ENCODE peak calls at places on chromosomes 3 and 15, in four cellular contexts. J is WTC11, V is K562, C is HepG2. G is an unnamed sample.
A peak's percentile ranks its signal among the peaks of the same experiment; 100 is the strongest.

GRCh38 chr3:184335291-184335660 is 2.1 kb upstream of the FAM131A start:
- DNase-seq in V (no peak), C (no peak), J (no peak), G (peak; percentile 38)

GRCh38 chr3:69822501-69822900 is 83.2 kb downstream of the MITF start:
- DNase-seq in J (no peak), V (no peak), C (no peak), G (no peak)

GRCh38 chr3:100880072-100880471 is 113.1 kb downstream of the ABI3BP start:
- DNase-seq in C (no peak), J (no peak), V (no peak), G (no peak)

GRCh38 chr15:76996526-76997401 is 1.8 kb downstream of the PSTPIP1 start:
- DNase-seq in V (no peak), C (no peak), J (no peak), G (no peak)

GRCh38 chr15:85401108-85401765 is 20.8 kb downstream of the AKAP13 start:
- DNase-seq in J (no peak), C (no peak), V (no peak), G (no peak)

GRCh38 chr3:98482717-98483482 is 14.6 kb upstream of the OR5K2 start:
- DNase-seq in V (no peak), J (no peak), C (no peak), G (no peak)

GRCh38 chr3:34008191-34008590 is 209.8 kb downstream of the PDCD6IP start:
- DNase-seq in V (no peak), C (no peak), J (no peak), G (no peak)

GRCh38 chr15:41994171-41994650 is 21.9 kb upstream of the EHD4 start:
- DNase-seq in J (no peak), V (no peak), C (no peak), G (no peak)

GRCh38 chr3:143469159-143469558 is 349.6 kb downstream of the CHST2 start:
- DNase-seq in C (no peak), J (no peak), V (no peak), G (no peak)

GRCh38 chr3:17742092-17742836 is at the start of gene TBC1D5:
- DNase-seq in V (peak; percentile 84), C (peak; percentile 94), J (peak; percentile 94), G (peak; percentile 98)

GRCh38 chr3:69925506-69925905 is 74.0 kb upstream of the SAMMSON start:
- DNase-seq in C (no peak), J (no peak), V (no peak), G (no peak)

GRCh38 chr15:69225355-69226027 is 65.1 kb downstream of the GLCE start:
- DNase-seq in J (no peak), C (peak; percentile 49), V (peak; percentile 9), G (peak; percentile 55)

GRCh38 chr3:187015903-187016638 is 85.7 kb downstream of the ST6GAL1 start:
- DNase-seq in J (no peak), V (no peak), C (no peak), G (no peak)

GRCh38 chr3:120350431-120350941 is 1.3 kb upstream of the LRRC58 start:
- DNase-seq in J (no peak), V (peak; percentile 32), C (peak; percentile 50), G (peak; percentile 33)

GRCh38 chr3:8371955-8372600 is 129.5 kb upstream of the LMCD1 start:
- DNase-seq in C (peak; percentile 27), J (no peak), V (no peak), G (no peak)

GRCh38 chr3:18424213-18424861 is 802 bp downstream of the SATB1 start:
- DNase-seq in V (no peak), C (no peak), J (peak; percentile 27), G (no peak)

GRCh38 chr15:92377083-92377789 is 16.4 kb upstream of the ST8SIA2 start:
- DNase-seq in V (peak; percentile 16), J (no peak), C (no peak), G (no peak)

GRCh38 chr3:40104441-40104840 is 205.1 kb upstream of the EIF1B start:
- DNase-seq in J (no peak), C (no peak), V (no peak), G (no peak)

GRCh38 chr3:149511040-149511626 is 36.6 kb downstream of the TM4SF4 start:
- DNase-seq in J (no peak), V (no peak), C (no peak), G (no peak)

GRCh38 chr15:82575335-82575734 is 35.1 kb upstream of the RPS17 start:
- DNase-seq in V (no peak), J (no peak), C (no peak), G (no peak)

GRCh38 chr3:140563206-140563605 is 114.7 kb upstream of the TRIM42 start:
- DNase-seq in V (no peak), J (no peak), C (no peak), G (no peak)

GRCh38 chr15:23897576-23897975 is 210.5 kb upstream of the NDN start:
- DNase-seq in J (peak; percentile 15), V (no peak), C (no peak), G (no peak)

GRCh38 chr3:143654906-143655305 is 193.4 kb downstream of the SLC9A9 start:
- DNase-seq in J (no peak), C (no peak), V (no peak), G (no peak)

GRCh38 chr15:83062768-83063180 is 4.3 kb downstream of the BTBD1 start:
- DNase-seq in J (no peak), V (no peak), C (no peak), G (no peak)

GRCh38 chr3:137616019-137616418 is 148.1 kb upstream of the SOX14 start:
- DNase-seq in J (no peak), V (no peak), C (no peak), G (no peak)

GRCh38 chr3:55567615-55568014 is 80.5 kb upstream of the WNT5A start:
- DNase-seq in J (no peak), C (no peak), V (no peak), G (no peak)
- TF ChIP-seq USF2 in J (no peak), C (no peak), V (no peak), G (no peak)

DNA sequence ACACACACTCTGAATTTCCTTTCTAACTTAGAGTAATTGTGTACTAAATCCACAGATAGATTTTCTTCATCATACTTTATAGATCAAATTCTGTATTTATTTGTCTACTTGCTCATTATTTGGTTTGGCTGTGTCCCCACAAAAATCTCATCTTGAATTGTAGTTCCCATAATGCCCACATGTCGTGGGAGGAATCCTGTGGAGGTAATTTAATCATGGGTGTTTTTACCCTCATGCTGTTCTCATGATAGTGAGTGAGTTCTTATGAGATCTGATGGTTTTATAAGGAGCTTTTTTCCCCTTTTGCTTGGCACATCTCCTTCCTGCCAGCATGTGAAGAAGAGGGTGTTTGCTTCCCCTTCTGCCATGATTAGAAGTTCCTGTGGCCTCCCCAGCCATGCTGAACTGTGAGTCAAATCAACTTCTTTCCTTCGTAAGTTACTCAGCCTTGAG is 198.3 kb upstream of the TGFBR2 start:
- DNase-seq in V (no peak), C (no peak), J (no peak), G (no peak)
- TF ChIP-seq HMGXB4 in V (no peak), C (no peak), J (no peak), G (no peak)

GRCh38 chr3:194928831-194929594 is 243.3 kb downstream of the FAM43A start:
- DNase-seq in J (peak; percentile 82), V (peak; percentile 54), C (no peak), G (peak; percentile 7)

GRCh38 chr3:194933465-194933864 is 247.8 kb downstream of the FAM43A start:
- DNase-seq in V (no peak), C (no peak), J (no peak), G (no peak)

GRCh38 chr3:194928183-194928736 is 242.6 kb downstream of the FAM43A start:
- DNase-seq in J (no peak), V (no peak), C (no peak), G (no peak)

GRCh38 chr3:194931366-194931765 is 245.7 kb downstream of the FAM43A start:
- DNase-seq in V (no peak), J (no peak), C (no peak), G (no peak)

DNA sequence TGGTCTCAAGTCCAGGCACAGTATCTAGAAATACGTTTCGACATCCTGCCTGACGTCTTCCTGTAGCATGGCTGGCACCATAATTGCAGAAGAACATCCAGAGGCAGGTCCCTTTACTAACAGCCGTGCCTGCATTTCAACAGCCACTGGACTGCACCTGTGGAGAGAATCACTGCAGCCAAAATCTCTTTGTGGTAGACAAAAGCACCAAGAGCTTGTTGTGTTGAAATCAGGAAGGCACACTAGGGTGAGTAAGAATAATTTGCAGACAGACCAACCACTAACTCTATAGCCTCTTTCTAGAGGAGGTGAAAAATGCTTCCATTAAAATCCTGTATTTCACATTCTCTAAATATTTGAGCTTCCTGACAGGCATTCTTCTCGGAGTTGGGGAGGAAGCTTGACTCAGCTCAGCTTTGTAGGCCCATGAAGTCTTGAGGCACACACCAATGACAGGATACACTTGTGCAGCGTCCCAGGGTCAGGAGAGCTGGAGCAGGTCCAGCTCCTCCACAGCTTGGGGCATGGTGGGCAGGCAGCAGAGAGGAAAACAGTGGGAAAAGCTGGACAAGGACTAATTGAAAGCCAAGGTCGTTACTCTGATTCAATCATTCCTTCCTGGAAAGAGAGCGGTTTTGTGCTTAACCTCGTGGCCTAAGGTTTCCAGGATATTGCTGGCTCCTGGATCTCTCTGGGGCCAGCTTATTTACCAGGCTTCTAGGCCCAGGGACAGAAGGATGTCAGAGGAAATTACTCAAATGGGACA is 244.9 kb downstream of the FAM43A start:
- DNase-seq in C (peak; percentile 31), J (no peak), V (no peak), G (no peak)
- TF ChIP-seq USF2 in C (no peak), J (no peak), V (no peak), G (no peak)

GRCh38 chr15:96332854-96333193 is 2.3 kb downstream of the NR2F2 start:
- DNase-seq in C (no peak), V (no peak), J (no peak), G (no peak)

GRCh38 chr15:96334705-96335428 is 4.4 kb downstream of the NR2F2 start:
- DNase-seq in J (no peak), C (no peak), V (no peak), G (no peak)

GRCh38 chr15:96331942-96332853 is 1.7 kb downstream of the NR2F2 start:
- DNase-seq in J (peak; percentile 53), V (no peak), C (no peak), G (peak; percentile 79)

GRCh38 chr15:96334017-96334704 is 3.7 kb downstream of the NR2F2 start:
- DNase-seq in V (no peak), C (no peak), J (peak; percentile 32), G (no peak)

GRCh38 chr15:96333194-96334016 is 2.9 kb downstream of the NR2F2 start:
- DNase-seq in V (peak; percentile 38), J (peak; percentile 72), C (no peak), G (no peak)
- TF ChIP-seq HMGXB4 in V (no peak), J (no peak), C (no peak), G (no peak)

GRCh38 chr15:56798639-56799038 is 65.3 kb upstream of the ZNF280D start:
- DNase-seq in J (no peak), V (no peak), C (no peak), G (no peak)
- TF ChIP-seq USF2 in J (no peak), V (no peak), C (no peak), G (no peak)

GRCh38 chr3:172217877-172218276 is 178.5 kb downstream of the FNDC3B start:
- DNase-seq in J (no peak), V (no peak), C (no peak), G (no peak)
- TF ChIP-seq HMGXB4 in J (no peak), V (no peak), C (no peak), G (no peak)

GRCh38 chr3:117788499-117788898 is 1078.9 kb downstream of the TUSC7 start:
- DNase-seq in J (no peak), C (no peak), V (no peak), G (no peak)

GRCh38 chr3:117786339-117786738 is 1076.8 kb downstream of the TUSC7 start:
- DNase-seq in C (no peak), V (no peak), J (no peak), G (no peak)

GRCh38 chr3:117793684-117794304 is 1084.2 kb downstream of the TUSC7 start:
- DNase-seq in C (no peak), J (no peak), V (no peak), G (no peak)

GRCh38 chr3:117788086-117788485 is 1078.5 kb downstream of the TUSC7 start:
- DNase-seq in J (no peak), V (no peak), C (no peak), G (peak; percentile 3)

GRCh38 chr3:117790256-117790987 is 1080.8 kb downstream of the TUSC7 start:
- DNase-seq in J (no peak), C (no peak), V (no peak), G (no peak)
- TF ChIP-seq USF2 in J (no peak), C (no peak), V (no peak), G (no peak)

G was measured in A549.